ENCODE peak calls at places on chromosome 15, in five cellular contexts. Q is lung, X is endodermal cell, J is uterus, W is aorta. V is an unnamed sample.

GRCh38 chr15:49079340-49080039 is 33.2 kb upstream of the SECISBP2L start:
- DNase-seq in Q (no peak), X (peak; percentile 59), J (no peak), W (no peak), V (no peak)

GRCh38 chr15:50627351-50628055 is 59.1 kb downstream of the TRPM7 start:
- DNase-seq in Q (no peak), X (no peak), J (no peak), W (no peak), V (no peak)

GRCh38 chr15:67836477-67836876 is 3.4 kb downstream of the RNU6-1 start:
- DNase-seq in Q (no peak), X (peak; percentile 81), J (peak; percentile 51), W (no peak), V (no peak)

GRCh38 chr15:69160976-69161877 is 792 bp downstream of the GLCE start:
- DNase-seq in Q (no peak), X (peak; percentile 79), J (peak; percentile 25), W (peak; percentile 80), V (peak; percentile 76)

GRCh38 chr15:70323111-70323851 is 225.6 kb upstream of the TLE3 start:
- DNase-seq in Q (no peak), X (peak; percentile 67), J (peak; percentile 90), W (peak; percentile 82), V (peak; percentile 88)

GRCh38 chr15:29533667-29534066 is 264.0 kb upstream of the NSMCE3 start:
- DNase-seq in Q (no peak), X (peak; percentile 57), J (no peak), W (no peak), V (no peak)

GRCh38 chr15:38401716-38402115 is 52.2 kb upstream of the FAM98B start:
- DNase-seq in Q (no peak), X (no peak), J (no peak), W (no peak), V (no peak)

GRCh38 chr15:57555270-57555669 is 36.4 kb upstream of the MYZAP start:
- DNase-seq in Q (no peak), X (no peak), J (no peak), W (no peak), V (no peak)

GRCh38 chr15:92452143-92452542 is 58.5 kb downstream of the ST8SIA2 start:
- DNase-seq in Q (no peak), X (no peak), J (no peak), W (no peak), V (no peak)

GRCh38 chr15:58369261-58369699 is 62.5 kb upstream of the LIPC start:
- DNase-seq in Q (no peak), X (no peak), J (no peak), W (no peak), V (no peak)

GRCh38 chr15:65791335-65792129 is 561 bp downstream of the DENND4A start:
- DNase-seq in Q (peak; percentile 61), X (no peak), J (peak; percentile 68), W (peak; percentile 86), V (peak; percentile 82)

GRCh38 chr15:98737721-98738120 is 89.4 kb downstream of the IGF1R start:
- DNase-seq in Q (no peak), X (peak; percentile 47), J (no peak), W (no peak), V (no peak)

GRCh38 chr15:101183226-101183925 is 68.5 kb downstream of the CHSY1 start:
- DNase-seq in Q (no peak), X (no peak), J (no peak), W (no peak), V (no peak)

GRCh38 chr15:78205856-78206255 is 28.5 kb downstream of the ACSBG1 start:
- DNase-seq in Q (no peak), X (no peak), J (no peak), W (no peak), V (no peak)

GRCh38 chr15:101090460-101090853 is 161.4 kb downstream of the CHSY1 start:
- DNase-seq in Q (no peak), X (no peak), J (no peak), W (peak; percentile 45), V (no peak)

GRCh38 chr15:87858651-87859050 is 397.9 kb downstream of the NTRK3 start:
- DNase-seq in Q (no peak), X (no peak), J (no peak), W (no peak), V (no peak)

GRCh38 chr15:87863152-87863551 is 393.4 kb downstream of the NTRK3 start:
- DNase-seq in Q (no peak), X (peak; percentile 73), J (no peak), W (no peak), V (no peak)

DNA sequence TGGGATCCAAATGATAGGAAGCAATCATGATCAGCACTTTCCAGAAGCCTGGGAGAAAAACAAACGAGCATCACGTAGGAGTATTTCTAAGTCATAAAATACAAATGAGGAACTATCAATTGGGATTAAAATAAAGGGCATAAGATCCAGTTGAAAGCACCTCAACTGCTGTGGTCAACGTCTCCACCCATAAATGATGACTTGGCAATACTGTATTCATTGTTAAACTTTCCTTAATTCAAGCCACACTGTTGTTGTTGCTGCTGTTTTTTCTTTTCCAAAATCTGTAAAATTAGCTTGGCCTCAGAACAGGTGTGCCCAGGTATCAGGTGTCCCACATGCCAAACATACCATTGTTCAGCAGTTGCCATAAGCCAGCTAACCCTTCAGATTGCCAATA is 395.8 kb downstream of the NTRK3 start:
- DNase-seq in Q (no peak), X (no peak), J (no peak), W (no peak), V (no peak)
- H3K9me3 ChIP-seq in Q (no peaks in the 10 kb centered on the region), X (no peaks in the 10 kb centered on the region), J (no peaks in the 10 kb centered on the region), W (no peaks in the 10 kb centered on the region), V (no peaks in the 10 kb centered on the region)

DNA sequence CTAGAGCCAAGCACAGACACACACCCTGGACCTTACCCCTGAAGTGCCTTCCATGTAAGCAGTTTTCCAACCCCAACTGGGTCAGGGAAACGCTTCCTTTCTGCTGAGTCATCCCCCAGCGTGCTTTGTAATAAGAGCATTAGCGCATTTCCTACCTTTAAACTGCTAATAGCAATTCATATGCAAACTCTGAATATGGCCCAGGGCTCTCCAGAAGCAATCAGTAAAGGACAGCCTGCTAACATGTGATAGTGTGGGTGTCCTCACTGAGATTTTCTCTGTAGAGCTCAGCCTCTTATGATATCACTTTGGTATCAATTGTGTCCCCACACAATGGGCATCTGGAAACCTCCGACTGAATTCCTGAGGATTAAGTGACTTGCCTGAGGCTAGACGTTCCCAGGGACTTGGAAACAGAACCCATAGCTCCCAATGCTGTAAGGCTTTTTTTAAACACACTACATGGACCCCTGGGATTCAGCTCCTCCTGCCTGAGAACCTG is 5.6 kb downstream of the GABRB3 start:
- DNase-seq in Q (no peak), X (peak; percentile 89), J (no peak), W (no peak), V (no peak)
- H3K4me1 ChIP-seq in Q (no peaks in the 10 kb centered on the region), X (peaks cover 14% of the 10 kb centered on the region), J (no peaks in the 10 kb centered on the region), W (no peaks in the 10 kb centered on the region), V (no peaks in the 10 kb centered on the region)

GRCh38 chr15:25188051-25188450 is 233.3 kb downstream of the SNRPN start:
- DNase-seq in Q (no peak), X (no peak), J (no peak), W (no peak), V (peak; percentile 15)
- H3K9me3 ChIP-seq in Q (no peaks in the 10 kb centered on the region), X (no peaks in the 10 kb centered on the region), J (no peaks in the 10 kb centered on the region), W (no peaks in the 10 kb centered on the region), V (no peaks in the 10 kb centered on the region)

GRCh38 chr15:83063555-83063954 is 3.5 kb downstream of the BTBD1 start:
- DNase-seq in Q (no peak), X (no peak), J (no peak), W (no peak), V (no peak)

GRCh38 chr15:83066034-83066760 is 855 bp downstream of the BTBD1 start:
- DNase-seq in Q (no peak), X (peak; percentile 56), J (peak; percentile 17), W (no peak), V (no peak)

GRCh38 chr15:83064859-83065258 is 2.2 kb downstream of the BTBD1 start:
- DNase-seq in Q (no peak), X (no peak), J (no peak), W (no peak), V (no peak)

GRCh38 chr15:83066761-83067637 is at the start of gene BTBD1:
- DNase-seq in Q (peak; percentile 94), X (peak; percentile 93), J (peak; percentile 91), W (peak; percentile 99), V (peak; percentile 99)

GRCh38 chr15:83065431-83065830 is 1.6 kb downstream of the BTBD1 start:
- DNase-seq in Q (no peak), X (no peak), J (no peak), W (no peak), V (no peak)
- H3K4me1 ChIP-seq in Q (peaks cover 25% of the 10 kb centered on the region), X (no peaks in the 10 kb centered on the region), J (no peaks in the 10 kb centered on the region), W (peaks cover 5% of the 10 kb centered on the region), V (peaks cover 8% of the 10 kb centered on the region)